ENCODE peak calls at places on chromosome 9, in nine cellular contexts. C is left lung, X is GM23248, G is body of pancreas, Y is bronchial epithelial cell, Z is OCI-LY7, T is AG04450, O is IMR-90, B is SJSA1. I is an unnamed sample.

GRCh38 chr9:123011878-123012528 is 21.5 kb upstream of the GPR21 start:
- DNase-seq in Y (no peak), C (no peak), O (peak), T (no peak), Z (no peak), G (no peak), X (no peak), B (no peak), I (no peak)

GRCh38 chr9:68999393-69000105 is 14.4 kb downstream of the PRKACG start:
- DNase-seq in T (peak), Y (peak), G (peak), X (peak), O (peak), B (peak), Z (peak), C (peak), I (peak)

GRCh38 chr9:133701981-133702797 is 36.0 kb downstream of the SARDH start:
- DNase-seq in Z (peak), G (peak), T (no peak), X (no peak), C (peak), Y (no peak), B (no peak), O (peak), I (peak)

GRCh38 chr9:34579097-34579818 is 10.3 kb downstream of the CNTFR start:
- DNase-seq in G (no peak), O (no peak), B (no peak), Z (no peak), Y (no peak), X (no peak), C (no peak), T (no peak), I (no peak)

GRCh38 chr9:1051286-1052118 is 1.3 kb downstream of the DMRT2 start:
- DNase-seq in O (no peak), G (peak), T (no peak), Y (peak), B (no peak), Z (peak), X (peak), C (no peak), I (peak)

GRCh38 chr9:112620998-112621694 is 96.8 kb downstream of the INIP start:
- DNase-seq in C (no peak), G (no peak), B (no peak), Y (no peak), X (no peak), O (no peak), Z (no peak), T (no peak), I (no peak)

GRCh38 chr9:124133752-124134151 is 122.2 kb downstream of the LHX2 start:
- DNase-seq in B (peak), T (no peak), Y (no peak), X (peak), Z (peak), O (peak), C (peak), G (peak), I (peak)

GRCh38 chr9:127142291-127142690 is 19.9 kb upstream of the ANGPTL2 start:
- DNase-seq in Y (no peak), X (no peak), C (no peak), Z (no peak), O (no peak), T (no peak), G (no peak), B (no peak), I (no peak)

GRCh38 chr9:133585481-133586367 is 23.5 kb downstream of the FAM163B start:
- DNase-seq in B (no peak), O (no peak), T (no peak), G (no peak), C (no peak), Y (no peak), X (no peak), Z (peak), I (no peak)

GRCh38 chr9:136799854-136800657 is 3.9 kb downstream of the CCDC183 start:
- DNase-seq in X (peak), T (no peak), Y (peak), Z (peak), O (peak), C (peak), B (peak), G (peak), I (peak)
- H3K4me3 ChIP-seq in X (peak), T (peak), Y (peak), Z (peak), O (peak), C (peak), B (no peak), G (peak), I (peak)

GRCh38 chr9:95055337-95055850 is 262.1 kb downstream of the FANCC start:
- DNase-seq in B (no peak), Z (no peak), X (peak), C (no peak), T (no peak), O (no peak), Y (no peak), G (no peak), I (no peak)
- H3K4me3 ChIP-seq in B (no peak), Z (no peak), X (peak), C (no peak), T (peak), O (peak), Y (no peak), G (no peak), I (no peak)

GRCh38 chr9:92920437-92920836 is 26.9 kb upstream of the FGD3 start:
- DNase-seq in B (no peak), T (no peak), G (no peak), C (no peak), X (no peak), Z (no peak), O (no peak), Y (no peak), I (no peak)
- H3K4me3 ChIP-seq in B (no peak), T (no peak), G (no peak), C (no peak), X (no peak), Z (no peak), O (no peak), Y (no peak), I (no peak)

GRCh38 chr9:97984188-97985057 is 1.3 kb downstream of the ANP32B start:
- DNase-seq in G (peak), Y (peak), O (peak), B (peak), C (peak), X (peak), Z (peak), T (peak), I (peak)

GRCh38 chr9:97983524-97984187 is 515 bp downstream of the ANP32B start:
- DNase-seq in T (no peak), Y (peak), G (peak), Z (peak), B (peak), C (no peak), X (peak), O (peak), I (peak)

GRCh38 chr9:97987490-97987889 is 4.3 kb downstream of the ANP32B start:
- DNase-seq in X (no peak), C (no peak), Y (no peak), O (no peak), T (no peak), B (no peak), G (no peak), Z (peak), I (no peak)

GRCh38 chr9:97986466-97986865 is 3.3 kb downstream of the ANP32B start:
- DNase-seq in Z (peak), C (no peak), Y (peak), X (no peak), G (no peak), B (no peak), O (no peak), T (no peak), I (no peak)

DNA sequence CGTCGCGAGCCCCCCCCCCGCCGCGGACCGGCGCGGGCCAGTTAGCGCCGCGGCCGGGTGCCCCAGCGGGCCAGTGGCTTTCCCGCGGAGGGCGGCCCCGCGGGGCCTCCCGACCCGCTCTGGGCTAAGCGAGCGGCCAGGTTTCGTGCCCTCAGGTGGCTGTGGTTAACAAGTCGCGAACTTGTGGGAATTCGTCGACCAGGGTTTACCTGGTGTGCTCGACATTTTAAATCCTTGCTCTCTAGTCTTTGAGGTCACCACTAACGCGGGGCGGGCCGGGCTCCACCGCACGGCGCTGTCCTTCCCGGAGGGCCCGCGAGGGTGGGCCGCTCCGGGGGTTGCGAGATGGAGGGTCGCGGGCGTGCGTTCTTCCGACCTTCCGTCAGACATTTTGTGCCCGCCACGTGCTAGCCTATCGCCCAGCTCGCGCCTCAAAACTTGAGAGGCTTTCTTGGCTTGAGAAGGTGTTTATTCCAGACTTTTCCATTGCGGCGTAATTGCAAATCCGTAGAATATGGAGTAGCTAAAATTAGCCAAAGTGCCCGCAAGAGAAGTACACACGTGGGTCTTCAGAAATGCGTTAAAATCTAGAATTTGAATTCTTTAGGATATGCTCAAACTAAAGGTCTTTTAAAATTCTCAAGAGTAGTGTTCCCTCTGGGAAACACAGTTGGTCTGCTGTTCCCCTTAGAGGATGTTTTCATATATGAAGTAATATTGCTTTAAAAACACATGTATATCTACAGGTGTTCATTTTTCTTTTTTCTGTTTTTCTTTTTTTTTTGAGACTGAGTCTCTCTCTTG is 2.1 kb downstream of the ANP32B start:
- DNase-seq in O (peak), B (no peak), G (peak), Y (peak), X (peak), T (no peak), C (no peak), Z (peak), I (no peak)
- H3K4me3 ChIP-seq in O (peak), B (peak), G (no peak), Y (peak), X (peak), T (peak), C (peak), Z (peak), I (peak)